ENCODE peak calls at places on chromosomes 16 and 17, in eight cellular contexts. One of them, this sample, is unnamed.

GRCh38 chr17:58335061-58335731 is 6.6 kb upstream of the TSPOAP1 start:
- DNase-seq in neural progenitor cell: no peak
- DNase-seq in hepatocyte: no peak
- DNase-seq in OCI-LY7: peak
- DNase-seq in MM.1S: no peak
- DNase-seq in HCT116: no peak
- DNase-seq in PC-3: no peak
- DNase-seq in GM23338: no peak
- DNase-seq in this sample: no peak

GRCh38 chr17:48644159-48644558 is 18.0 kb upstream of the HOXB9 start:
- DNase-seq in neural progenitor cell: no peak
- DNase-seq in hepatocyte: no peak
- DNase-seq in OCI-LY7: no peak
- DNase-seq in MM.1S: no peak
- DNase-seq in HCT116: no peak
- DNase-seq in PC-3: no peak
- DNase-seq in GM23338: no peak
- DNase-seq in this sample: no peak

GRCh38 chr17:62188713-62189112 is 123.6 kb upstream of the MED13 start:
- DNase-seq in neural progenitor cell: peak
- DNase-seq in hepatocyte: peak
- DNase-seq in OCI-LY7: no peak
- DNase-seq in MM.1S: no peak
- DNase-seq in HCT116: no peak
- DNase-seq in PC-3: peak
- DNase-seq in GM23338: no peak
- DNase-seq in this sample: no peak

GRCh38 chr16:31700530-31701388 is 172.8 kb upstream of the ZNF267 start:
- DNase-seq in neural progenitor cell: peak
- DNase-seq in hepatocyte: peak
- DNase-seq in OCI-LY7: peak
- DNase-seq in MM.1S: peak
- DNase-seq in HCT116: no peak
- DNase-seq in PC-3: no peak
- DNase-seq in GM23338: peak
- DNase-seq in this sample: peak

GRCh38 chr17:80861892-80862291 is 129.7 kb upstream of the CHMP6 start:
- DNase-seq in neural progenitor cell: peak
- DNase-seq in hepatocyte: no peak
- DNase-seq in OCI-LY7: no peak
- DNase-seq in MM.1S: no peak
- DNase-seq in HCT116: no peak
- DNase-seq in PC-3: no peak
- DNase-seq in GM23338: peak
- DNase-seq in this sample: peak

GRCh38 chr17:50035421-50035879 is 20.5 kb upstream of the ITGA3 start:
- DNase-seq in neural progenitor cell: no peak
- DNase-seq in hepatocyte: no peak
- DNase-seq in OCI-LY7: no peak
- DNase-seq in MM.1S: no peak
- DNase-seq in HCT116: no peak
- DNase-seq in PC-3: no peak
- DNase-seq in GM23338: no peak
- DNase-seq in this sample: no peak

GRCh38 chr17:69501591-69502468 is 87.3 kb downstream of the MAP2K6 start:
- DNase-seq in neural progenitor cell: peak
- DNase-seq in hepatocyte: peak
- DNase-seq in OCI-LY7: peak
- DNase-seq in MM.1S: no peak
- DNase-seq in HCT116: no peak
- DNase-seq in PC-3: peak
- DNase-seq in GM23338: peak
- DNase-seq in this sample: peak

GRCh38 chr16:2385441-2385840 is 43.8 kb upstream of the CCNF start:
- DNase-seq in neural progenitor cell: no peak
- DNase-seq in hepatocyte: peak
- DNase-seq in OCI-LY7: no peak
- DNase-seq in MM.1S: no peak
- DNase-seq in HCT116: no peak
- DNase-seq in PC-3: peak
- DNase-seq in GM23338: peak
- DNase-seq in this sample: peak

GRCh38 chr17:78539771-78540170 is 37.4 kb downstream of the DNAH17 start:
- DNase-seq in neural progenitor cell: no peak
- DNase-seq in hepatocyte: no peak
- DNase-seq in OCI-LY7: no peak
- DNase-seq in MM.1S: no peak
- DNase-seq in HCT116: no peak
- DNase-seq in PC-3: no peak
- DNase-seq in GM23338: no peak
- DNase-seq in this sample: no peak

GRCh38 chr16:79601092-79601977 is 798 bp upstream of the MAF start:
- DNase-seq in neural progenitor cell: peak
- DNase-seq in hepatocyte: peak
- DNase-seq in OCI-LY7: no peak
- DNase-seq in MM.1S: peak
- DNase-seq in HCT116: no peak
- DNase-seq in PC-3: no peak
- DNase-seq in GM23338: peak
- DNase-seq in this sample: peak

GRCh38 chr17:6462692-6463091 is 18.4 kb downstream of the PIMREG start:
- DNase-seq in neural progenitor cell: no peak
- DNase-seq in hepatocyte: no peak
- DNase-seq in OCI-LY7: no peak
- DNase-seq in MM.1S: no peak
- DNase-seq in HCT116: no peak
- DNase-seq in PC-3: no peak
- DNase-seq in GM23338: no peak
- DNase-seq in this sample: no peak

GRCh38 chr17:81128774-81129173 is 36.5 kb upstream of the PVALEF start:
- DNase-seq in neural progenitor cell: no peak
- DNase-seq in hepatocyte: no peak
- DNase-seq in OCI-LY7: no peak
- DNase-seq in MM.1S: no peak
- DNase-seq in HCT116: no peak
- DNase-seq in PC-3: no peak
- DNase-seq in GM23338: no peak
- DNase-seq in this sample: no peak

GRCh38 chr16:57388359-57389086 is 16.0 kb upstream of the CCL17 start:
- DNase-seq in neural progenitor cell: no peak
- DNase-seq in hepatocyte: no peak
- DNase-seq in OCI-LY7: no peak
- DNase-seq in MM.1S: no peak
- DNase-seq in HCT116: no peak
- DNase-seq in PC-3: peak
- DNase-seq in GM23338: no peak
- DNase-seq in this sample: no peak

GRCh38 chr16:61014869-61015268 is 1021.4 kb downstream of the CDH8 start:
- DNase-seq in neural progenitor cell: no peak
- DNase-seq in hepatocyte: no peak
- DNase-seq in OCI-LY7: peak
- DNase-seq in MM.1S: no peak
- DNase-seq in HCT116: no peak
- DNase-seq in PC-3: no peak
- DNase-seq in GM23338: peak
- DNase-seq in this sample: no peak

GRCh38 chr16:81578636-81579413 is 134.2 kb downstream of the CMIP start:
- DNase-seq in neural progenitor cell: no peak
- DNase-seq in hepatocyte: no peak
- DNase-seq in OCI-LY7: no peak
- DNase-seq in MM.1S: no peak
- DNase-seq in HCT116: no peak
- DNase-seq in PC-3: no peak
- DNase-seq in GM23338: no peak
- DNase-seq in this sample: no peak

GRCh38 chr17:78568494-78569115 is 8.6 kb downstream of the DNAH17 start:
- DNase-seq in neural progenitor cell: no peak
- DNase-seq in hepatocyte: peak
- DNase-seq in OCI-LY7: no peak
- DNase-seq in MM.1S: no peak
- DNase-seq in HCT116: no peak
- DNase-seq in PC-3: peak
- DNase-seq in GM23338: no peak
- DNase-seq in this sample: peak

GRCh38 chr17:35235917-35236316 is 7.0 kb upstream of the SLFN5 start:
- DNase-seq in neural progenitor cell: no peak
- DNase-seq in hepatocyte: no peak
- DNase-seq in OCI-LY7: no peak
- DNase-seq in MM.1S: no peak
- DNase-seq in HCT116: no peak
- DNase-seq in PC-3: no peak
- DNase-seq in GM23338: no peak
- DNase-seq in this sample: no peak

GRCh38 chr17:32746698-32747097 is 130.2 kb downstream of the MYO1D start:
- DNase-seq in neural progenitor cell: no peak
- DNase-seq in hepatocyte: no peak
- DNase-seq in OCI-LY7: no peak
- DNase-seq in MM.1S: no peak
- DNase-seq in HCT116: no peak
- DNase-seq in PC-3: peak
- DNase-seq in GM23338: no peak
- DNase-seq in this sample: peak

GRCh38 chr16:73572135-73572534 is 524.2 kb upstream of the ZFHX3 start:
- DNase-seq in neural progenitor cell: peak
- DNase-seq in hepatocyte: peak
- DNase-seq in OCI-LY7: no peak
- DNase-seq in MM.1S: no peak
- DNase-seq in HCT116: no peak
- DNase-seq in PC-3: peak
- DNase-seq in GM23338: peak
- DNase-seq in this sample: peak

GRCh38 chr17:11404431-11404830 is 163.4 kb downstream of the SHISA6 start:
- DNase-seq in neural progenitor cell: no peak
- DNase-seq in hepatocyte: peak
- DNase-seq in OCI-LY7: no peak
- DNase-seq in MM.1S: no peak
- DNase-seq in HCT116: no peak
- DNase-seq in PC-3: peak
- DNase-seq in GM23338: no peak
- DNase-seq in this sample: no peak

GRCh38 chr17:17978481-17979424 is 6.1 kb downstream of the DRC3 start:
- DNase-seq in neural progenitor cell: no peak
- DNase-seq in hepatocyte: no peak
- DNase-seq in OCI-LY7: no peak
- DNase-seq in MM.1S: no peak
- DNase-seq in HCT116: no peak
- DNase-seq in PC-3: no peak
- DNase-seq in GM23338: no peak
- DNase-seq in this sample: no peak

GRCh38 chr17:51224615-51225262 is 35.1 kb downstream of the MBTD1 start:
- DNase-seq in neural progenitor cell: no peak
- DNase-seq in hepatocyte: no peak
- DNase-seq in OCI-LY7: peak
- DNase-seq in MM.1S: no peak
- DNase-seq in HCT116: no peak
- DNase-seq in PC-3: no peak
- DNase-seq in GM23338: no peak
- DNase-seq in this sample: no peak
- TF ChIP-seq EZH2phosphoT487 in neural progenitor cell: no peak
- TF ChIP-seq EZH2phosphoT487 in hepatocyte: no peak
- TF ChIP-seq EZH2phosphoT487 in OCI-LY7: no peak
- TF ChIP-seq EZH2phosphoT487 in MM.1S: no peak
- TF ChIP-seq EZH2phosphoT487 in HCT116: no peak
- TF ChIP-seq EZH2phosphoT487 in PC-3: no peak
- TF ChIP-seq EZH2phosphoT487 in GM23338: no peak
- TF ChIP-seq EZH2phosphoT487 in this sample: no peak

DNA sequence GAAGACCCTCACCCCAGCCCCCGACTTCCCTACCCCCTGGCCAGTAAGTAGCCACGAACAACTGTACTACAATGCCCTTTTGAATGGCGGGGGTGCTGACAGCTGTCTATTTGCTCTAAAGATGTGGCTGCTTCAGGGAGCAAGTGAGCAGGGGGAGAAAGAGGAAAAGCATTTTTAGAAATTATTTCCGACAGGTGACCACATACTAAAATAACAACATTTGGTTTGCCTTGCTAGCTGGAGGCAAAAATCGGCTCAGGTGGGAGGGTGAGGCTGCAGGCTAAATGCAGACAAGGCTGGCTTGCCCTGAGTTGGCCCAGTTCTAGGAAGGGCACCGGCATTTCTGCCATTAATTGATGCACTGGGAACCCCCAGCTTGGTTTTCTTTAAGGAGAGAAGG is 188.5 kb downstream of the XYLT1 start:
- DNase-seq in neural progenitor cell: no peak
- DNase-seq in hepatocyte: no peak
- DNase-seq in OCI-LY7: peak
- DNase-seq in MM.1S: peak
- DNase-seq in HCT116: no peak
- DNase-seq in PC-3: no peak
- DNase-seq in GM23338: no peak
- DNase-seq in this sample: no peak
- H3K27ac ChIP-seq in neural progenitor cell: no peak
- H3K27ac ChIP-seq in hepatocyte: no peak
- H3K27ac ChIP-seq in OCI-LY7: peak
- H3K27ac ChIP-seq in MM.1S: peak
- H3K27ac ChIP-seq in HCT116: no peak
- H3K27ac ChIP-seq in PC-3: no peak
- H3K27ac ChIP-seq in GM23338: no peak
- H3K27ac ChIP-seq in this sample: no peak

GRCh38 chr16:24988593-24989338 is 26.4 kb downstream of the ARHGAP17 start:
- DNase-seq in neural progenitor cell: no peak
- DNase-seq in hepatocyte: peak
- DNase-seq in OCI-LY7: peak
- DNase-seq in MM.1S: peak
- DNase-seq in HCT116: peak
- DNase-seq in PC-3: peak
- DNase-seq in GM23338: no peak
- DNase-seq in this sample: peak
- TF ChIP-seq EZH2phosphoT487 in neural progenitor cell: no peak
- TF ChIP-seq EZH2phosphoT487 in hepatocyte: no peak
- TF ChIP-seq EZH2phosphoT487 in OCI-LY7: no peak
- TF ChIP-seq EZH2phosphoT487 in MM.1S: no peak
- TF ChIP-seq EZH2phosphoT487 in HCT116: no peak
- TF ChIP-seq EZH2phosphoT487 in PC-3: no peak
- TF ChIP-seq EZH2phosphoT487 in GM23338: no peak
- TF ChIP-seq EZH2phosphoT487 in this sample: no peak

GRCh38 chr16:27232061-27232841 is 28.9 kb downstream of the KDM8 start:
- DNase-seq in neural progenitor cell: no peak
- DNase-seq in hepatocyte: no peak
- DNase-seq in OCI-LY7: peak
- DNase-seq in MM.1S: peak
- DNase-seq in HCT116: no peak
- DNase-seq in PC-3: no peak
- DNase-seq in GM23338: no peak
- DNase-seq in this sample: no peak
- H3K27ac ChIP-seq in neural progenitor cell: no peak
- H3K27ac ChIP-seq in hepatocyte: no peak
- H3K27ac ChIP-seq in OCI-LY7: peak
- H3K27ac ChIP-seq in MM.1S: peak
- H3K27ac ChIP-seq in HCT116: no peak
- H3K27ac ChIP-seq in PC-3: no peak
- H3K27ac ChIP-seq in GM23338: no peak
- H3K27ac ChIP-seq in this sample: no peak

GRCh38 chr16:75621170-75621477 is 2.0 kb downstream of the ADAT1 start:
- DNase-seq in neural progenitor cell: peak
- DNase-seq in hepatocyte: peak
- DNase-seq in OCI-LY7: peak
- DNase-seq in MM.1S: peak
- DNase-seq in HCT116: no peak
- DNase-seq in PC-3: peak
- DNase-seq in GM23338: peak
- DNase-seq in this sample: peak
- TF ChIP-seq EZH2phosphoT487 in neural progenitor cell: no peak
- TF ChIP-seq EZH2phosphoT487 in hepatocyte: no peak
- TF ChIP-seq EZH2phosphoT487 in OCI-LY7: no peak
- TF ChIP-seq EZH2phosphoT487 in MM.1S: no peak
- TF ChIP-seq EZH2phosphoT487 in HCT116: no peak
- TF ChIP-seq EZH2phosphoT487 in PC-3: no peak
- TF ChIP-seq EZH2phosphoT487 in GM23338: no peak
- TF ChIP-seq EZH2phosphoT487 in this sample: no peak